ENCODE peak calls at places on chromosomes 3 and 15, in nine cellular contexts. A is PC-3; C is HCEC 1CT; J is activated T-cell treated with anti-CD3 and anti-CD28 coated beads, Interleukin-2, amount 50 U/mL, for 4 hours; F is COR-L47; I is Caki2; U is dorsolateral prefrontal cortex; W is NCI-H1436; K is activated effector memory CD4-positive, alpha-beta T cell treated with anti-CD3 and anti-CD28 coated beads, Interleukin-2, amount 50 U/mL, for 16 hours. Y is an unnamed sample.
A peak's percentile ranks its signal among the peaks of the same experiment; 100 is the strongest.

GRCh38 chr3:142977399-142977728 is 13.9 kb upstream of the PAQR9 start:
- DNase-seq in A (peak; percentile 51), C (peak; percentile 60), J (no peak), F (no peak), I (peak; percentile 61), U (no peak), W (no peak), K (no peak), Y (no peak)

GRCh38 chr3:59286791-59287531 is 237.1 kb upstream of the CFAP20DC start:
- DNase-seq in A (peak; percentile 64), C (no peak), J (no peak), F (no peak), I (no peak), U (no peak), W (no peak), K (no peak), Y (no peak)

GRCh38 chr15:45253330-45253729 is 1.3 kb downstream of the SLC28A2 start:
- DNase-seq in A (peak; percentile 16), C (peak; percentile 3), J (no peak), F (no peak), I (no peak), U (no peak), W (no peak), K (no peak), Y (no peak)

GRCh38 chr3:108183178-108183577 is 39.0 kb downstream of the IFT57 start:
- DNase-seq in A (no peak), C (peak; percentile 62), J (no peak), F (peak; percentile 38), I (no peak), U (no peak), W (no peak), K (no peak), Y (no peak)

GRCh38 chr3:190972196-190972595 is 109.7 kb upstream of the GMNC start:
- DNase-seq in A (no peak), C (no peak), J (no peak), F (no peak), I (no peak), U (no peak), W (no peak), K (no peak), Y (no peak)

GRCh38 chr15:39692464-39693327 is 89.9 kb downstream of the FSIP1 start:
- DNase-seq in A (no peak), C (no peak), J (no peak), F (peak; percentile 40), I (peak; percentile 39), U (peak; percentile 24), W (peak; percentile 39), K (no peak), Y (no peak)

GRCh38 chr3:36991923-36992805 is 767 bp downstream of the EPM2AIP1 start:
- DNase-seq in A (peak; percentile 33), C (peak; percentile 57), J (no peak), F (no peak), I (no peak), U (peak; percentile 4), W (no peak), K (peak; percentile 71), Y (no peak)

GRCh38 chr3:55191911-55192787 is 264.3 kb upstream of the LRTM1 start:
- DNase-seq in A (peak; percentile 2), C (peak; percentile 98), J (no peak), F (no peak), I (peak; percentile 84), U (no peak), W (no peak), K (no peak), Y (no peak)

GRCh38 chr15:96264801-96265515 is 65.5 kb upstream of the NR2F2 start:
- DNase-seq in A (peak; percentile 78), C (peak; percentile 31), J (no peak), F (no peak), I (peak; percentile 92), U (no peak), W (no peak), K (no peak), Y (peak; percentile 91)

GRCh38 chr3:36941658-36942057 is 3.2 kb downstream of the TRANK1 start:
- DNase-seq in A (no peak), C (no peak), J (no peak), F (no peak), I (no peak), U (no peak), W (no peak), K (no peak), Y (no peak)

GRCh38 chr3:189488241-189488767 is 142.9 kb upstream of the TP63 start:
- DNase-seq in A (peak; percentile 18), C (peak; percentile 54), J (no peak), F (no peak), I (no peak), U (no peak), W (no peak), K (no peak), Y (no peak)

GRCh38 chr3:136396916-136397315 is 146.8 kb downstream of the PCCB start:
- DNase-seq in A (no peak), C (peak; percentile 35), J (no peak), F (no peak), I (no peak), U (no peak), W (no peak), K (no peak), Y (no peak)

GRCh38 chr15:88637436-88637835 is 1.4 kb upstream of the ISG20 start:
- DNase-seq in A (no peak), C (no peak), J (no peak), F (no peak), I (no peak), U (no peak), W (no peak), K (peak; percentile 61), Y (no peak)

GRCh38 chr15:49036650-49037545 is 9.3 kb downstream of the SECISBP2L start:
- DNase-seq in A (peak; percentile 76), C (peak; percentile 78), J (no peak), F (no peak), I (no peak), U (no peak), W (no peak), K (no peak), Y (no peak)

GRCh38 chr3:192827208-192827607 is 90.4 kb downstream of the MB21D2 start:
- DNase-seq in A (peak; percentile 77), C (no peak), J (no peak), F (no peak), I (no peak), U (no peak), W (no peak), K (no peak), Y (no peak)

GRCh38 chr15:45958924-45959323 is 324.1 kb downstream of the SQOR start:
- DNase-seq in A (no peak), C (no peak), J (no peak), F (no peak), I (no peak), U (no peak), W (no peak), K (no peak), Y (no peak)

GRCh38 chr3:132033471-132033870 is 1.3 kb downstream of the CPNE4 start:
- DNase-seq in A (no peak), C (no peak), J (no peak), F (no peak), I (no peak), U (no peak), W (no peak), K (no peak), Y (no peak)

GRCh38 chr3:132237652-132238032 is 79.6 kb upstream of the ACP3 start:
- DNase-seq in A (no peak), C (no peak), J (no peak), F (no peak), I (no peak), U (no peak), W (no peak), K (no peak), Y (no peak)

GRCh38 chr3:153906366-153906765 is 214.8 kb upstream of the ARHGEF26 start:
- DNase-seq in A (no peak), C (no peak), J (no peak), F (no peak), I (no peak), U (no peak), W (no peak), K (no peak), Y (no peak)

GRCh38 chr15:42373274-42373673 is 14.0 kb downstream of the CAPN3 start:
- DNase-seq in A (no peak), C (no peak), J (no peak), F (no peak), I (no peak), U (no peak), W (no peak), K (no peak), Y (no peak)

GRCh38 chr3:43817825-43818224 is 127.1 kb downstream of the ABHD5 start:
- DNase-seq in A (peak; percentile 43), C (no peak), J (no peak), F (no peak), I (peak; percentile 28), U (no peak), W (no peak), K (no peak), Y (no peak)

Y was measured in Caco-2.